ENCODE peak calls at places on chromosomes 12 and 14, in seven cellular contexts. One of them, this sample, is unnamed.

GRCh38 chr12:65823481-65824313 is 586 bp upstream of the HMGA2 start:
- DNase-seq in central memory CD4-positive, alpha-beta T cell: no peak
- DNase-seq in psoas muscle: peak; percentile 25
- DNase-seq in stimulated activated CD4-positive, alpha-beta T cell treated with anti-CD3 and anti-CD28 coated beads, Interleukin-15, amount 100 ng/mL, for 48 hours: no peak
- DNase-seq in astrocyte of the spinal cord: no peak
- DNase-seq in hepatocyte: peak; percentile 86
- DNase-seq in stimulated activated CD8-positive, alpha-beta memory T cell treated with anti-CD3 and anti-CD28 coated beads, Interleukin-2, amount 100 ng/mL, for 48 hours: no peak
- DNase-seq in this sample: peak; percentile 81

GRCh38 chr14:83309211-83309610 is 1775.6 kb upstream of the SEL1L start:
- DNase-seq in central memory CD4-positive, alpha-beta T cell: no peak
- DNase-seq in psoas muscle: no peak
- DNase-seq in stimulated activated CD4-positive, alpha-beta T cell treated with anti-CD3 and anti-CD28 coated beads, Interleukin-15, amount 100 ng/mL, for 48 hours: no peak
- DNase-seq in astrocyte of the spinal cord: no peak
- DNase-seq in hepatocyte: no peak
- DNase-seq in stimulated activated CD8-positive, alpha-beta memory T cell treated with anti-CD3 and anti-CD28 coated beads, Interleukin-2, amount 100 ng/mL, for 48 hours: no peak
- DNase-seq in this sample: no peak

GRCh38 chr14:95875831-95876768 is 532 bp upstream of the TUNAR start:
- DNase-seq in central memory CD4-positive, alpha-beta T cell: no peak
- DNase-seq in psoas muscle: no peak
- DNase-seq in stimulated activated CD4-positive, alpha-beta T cell treated with anti-CD3 and anti-CD28 coated beads, Interleukin-15, amount 100 ng/mL, for 48 hours: no peak
- DNase-seq in astrocyte of the spinal cord: no peak
- DNase-seq in hepatocyte: no peak
- DNase-seq in stimulated activated CD8-positive, alpha-beta memory T cell treated with anti-CD3 and anti-CD28 coated beads, Interleukin-2, amount 100 ng/mL, for 48 hours: no peak
- DNase-seq in this sample: peak; percentile 58

GRCh38 chr14:52738409-52738808 is 8.4 kb downstream of the STYX start:
- DNase-seq in central memory CD4-positive, alpha-beta T cell: no peak
- DNase-seq in psoas muscle: no peak
- DNase-seq in stimulated activated CD4-positive, alpha-beta T cell treated with anti-CD3 and anti-CD28 coated beads, Interleukin-15, amount 100 ng/mL, for 48 hours: no peak
- DNase-seq in astrocyte of the spinal cord: no peak
- DNase-seq in hepatocyte: no peak
- DNase-seq in stimulated activated CD8-positive, alpha-beta memory T cell treated with anti-CD3 and anti-CD28 coated beads, Interleukin-2, amount 100 ng/mL, for 48 hours: no peak
- DNase-seq in this sample: no peak

GRCh38 chr14:78157855-78158436 is 12.2 kb upstream of the NRXN3 start:
- DNase-seq in central memory CD4-positive, alpha-beta T cell: no peak
- DNase-seq in psoas muscle: no peak
- DNase-seq in stimulated activated CD4-positive, alpha-beta T cell treated with anti-CD3 and anti-CD28 coated beads, Interleukin-15, amount 100 ng/mL, for 48 hours: no peak
- DNase-seq in astrocyte of the spinal cord: peak; percentile 29
- DNase-seq in hepatocyte: peak; percentile 73
- DNase-seq in stimulated activated CD8-positive, alpha-beta memory T cell treated with anti-CD3 and anti-CD28 coated beads, Interleukin-2, amount 100 ng/mL, for 48 hours: no peak
- DNase-seq in this sample: peak; percentile 41

GRCh38 chr12:114916531-114916930 is 232.6 kb upstream of the TBX3 start:
- DNase-seq in central memory CD4-positive, alpha-beta T cell: no peak
- DNase-seq in psoas muscle: no peak
- DNase-seq in stimulated activated CD4-positive, alpha-beta T cell treated with anti-CD3 and anti-CD28 coated beads, Interleukin-15, amount 100 ng/mL, for 48 hours: no peak
- DNase-seq in astrocyte of the spinal cord: peak; percentile 68
- DNase-seq in hepatocyte: peak; percentile 30
- DNase-seq in stimulated activated CD8-positive, alpha-beta memory T cell treated with anti-CD3 and anti-CD28 coated beads, Interleukin-2, amount 100 ng/mL, for 48 hours: no peak
- DNase-seq in this sample: no peak

GRCh38 chr12:30719060-30719459 is 23.4 kb upstream of the IPO8 start:
- DNase-seq in central memory CD4-positive, alpha-beta T cell: no peak
- DNase-seq in psoas muscle: no peak
- DNase-seq in stimulated activated CD4-positive, alpha-beta T cell treated with anti-CD3 and anti-CD28 coated beads, Interleukin-15, amount 100 ng/mL, for 48 hours: no peak
- DNase-seq in astrocyte of the spinal cord: peak; percentile 85
- DNase-seq in hepatocyte: peak; percentile 5
- DNase-seq in stimulated activated CD8-positive, alpha-beta memory T cell treated with anti-CD3 and anti-CD28 coated beads, Interleukin-2, amount 100 ng/mL, for 48 hours: no peak
- DNase-seq in this sample: no peak

GRCh38 chr12:873954-874353 is 75.5 kb downstream of the RAD52 start:
- DNase-seq in central memory CD4-positive, alpha-beta T cell: no peak
- DNase-seq in psoas muscle: no peak
- DNase-seq in stimulated activated CD4-positive, alpha-beta T cell treated with anti-CD3 and anti-CD28 coated beads, Interleukin-15, amount 100 ng/mL, for 48 hours: no peak
- DNase-seq in astrocyte of the spinal cord: no peak
- DNase-seq in hepatocyte: no peak
- DNase-seq in stimulated activated CD8-positive, alpha-beta memory T cell treated with anti-CD3 and anti-CD28 coated beads, Interleukin-2, amount 100 ng/mL, for 48 hours: no peak
- DNase-seq in this sample: no peak

GRCh38 chr12:79658221-79658620 is 32.5 kb downstream of the PAWR start:
- DNase-seq in central memory CD4-positive, alpha-beta T cell: no peak
- DNase-seq in psoas muscle: no peak
- DNase-seq in stimulated activated CD4-positive, alpha-beta T cell treated with anti-CD3 and anti-CD28 coated beads, Interleukin-15, amount 100 ng/mL, for 48 hours: no peak
- DNase-seq in astrocyte of the spinal cord: no peak
- DNase-seq in hepatocyte: no peak
- DNase-seq in stimulated activated CD8-positive, alpha-beta memory T cell treated with anti-CD3 and anti-CD28 coated beads, Interleukin-2, amount 100 ng/mL, for 48 hours: no peak
- DNase-seq in this sample: no peak

GRCh38 chr12:64335886-64336466 is 54.6 kb downstream of the C12orf56 start:
- DNase-seq in central memory CD4-positive, alpha-beta T cell: no peak
- DNase-seq in psoas muscle: no peak
- DNase-seq in stimulated activated CD4-positive, alpha-beta T cell treated with anti-CD3 and anti-CD28 coated beads, Interleukin-15, amount 100 ng/mL, for 48 hours: no peak
- DNase-seq in astrocyte of the spinal cord: no peak
- DNase-seq in hepatocyte: no peak
- DNase-seq in stimulated activated CD8-positive, alpha-beta memory T cell treated with anti-CD3 and anti-CD28 coated beads, Interleukin-2, amount 100 ng/mL, for 48 hours: no peak
- DNase-seq in this sample: no peak

GRCh38 chr12:58731096-58731495 is 189.2 kb downstream of the LRIG3 start:
- DNase-seq in central memory CD4-positive, alpha-beta T cell: no peak
- DNase-seq in psoas muscle: no peak
- DNase-seq in stimulated activated CD4-positive, alpha-beta T cell treated with anti-CD3 and anti-CD28 coated beads, Interleukin-15, amount 100 ng/mL, for 48 hours: no peak
- DNase-seq in astrocyte of the spinal cord: no peak
- DNase-seq in hepatocyte: no peak
- DNase-seq in stimulated activated CD8-positive, alpha-beta memory T cell treated with anti-CD3 and anti-CD28 coated beads, Interleukin-2, amount 100 ng/mL, for 48 hours: no peak
- DNase-seq in this sample: no peak

GRCh38 chr14:67510836-67511235 is 22.3 kb upstream of the PLEKHH1 start:
- DNase-seq in central memory CD4-positive, alpha-beta T cell: no peak
- DNase-seq in psoas muscle: no peak
- DNase-seq in stimulated activated CD4-positive, alpha-beta T cell treated with anti-CD3 and anti-CD28 coated beads, Interleukin-15, amount 100 ng/mL, for 48 hours: no peak
- DNase-seq in astrocyte of the spinal cord: no peak
- DNase-seq in hepatocyte: no peak
- DNase-seq in stimulated activated CD8-positive, alpha-beta memory T cell treated with anti-CD3 and anti-CD28 coated beads, Interleukin-2, amount 100 ng/mL, for 48 hours: no peak
- DNase-seq in this sample: no peak

GRCh38 chr14:22996823-22997301 is 13.1 kb downstream of the C14orf93 start:
- DNase-seq in central memory CD4-positive, alpha-beta T cell: no peak
- DNase-seq in psoas muscle: no peak
- DNase-seq in stimulated activated CD4-positive, alpha-beta T cell treated with anti-CD3 and anti-CD28 coated beads, Interleukin-15, amount 100 ng/mL, for 48 hours: no peak
- DNase-seq in astrocyte of the spinal cord: no peak
- DNase-seq in hepatocyte: peak; percentile 29
- DNase-seq in stimulated activated CD8-positive, alpha-beta memory T cell treated with anti-CD3 and anti-CD28 coated beads, Interleukin-2, amount 100 ng/mL, for 48 hours: no peak
- DNase-seq in this sample: no peak

GRCh38 chr12:109512608-109513007 is 35.2 kb downstream of the UBE3B start:
- DNase-seq in central memory CD4-positive, alpha-beta T cell: no peak
- DNase-seq in psoas muscle: no peak
- DNase-seq in stimulated activated CD4-positive, alpha-beta T cell treated with anti-CD3 and anti-CD28 coated beads, Interleukin-15, amount 100 ng/mL, for 48 hours: no peak
- DNase-seq in astrocyte of the spinal cord: peak; percentile 31
- DNase-seq in hepatocyte: no peak
- DNase-seq in stimulated activated CD8-positive, alpha-beta memory T cell treated with anti-CD3 and anti-CD28 coated beads, Interleukin-2, amount 100 ng/mL, for 48 hours: no peak
- DNase-seq in this sample: no peak

GRCh38 chr14:24430143-24430681 is 458 bp downstream of the KHNYN start:
- DNase-seq in central memory CD4-positive, alpha-beta T cell: no peak
- DNase-seq in psoas muscle: peak; percentile 85
- DNase-seq in stimulated activated CD4-positive, alpha-beta T cell treated with anti-CD3 and anti-CD28 coated beads, Interleukin-15, amount 100 ng/mL, for 48 hours: peak; percentile 32
- DNase-seq in astrocyte of the spinal cord: peak; percentile 77
- DNase-seq in hepatocyte: peak; percentile 90
- DNase-seq in stimulated activated CD8-positive, alpha-beta memory T cell treated with anti-CD3 and anti-CD28 coated beads, Interleukin-2, amount 100 ng/mL, for 48 hours: peak; percentile 58
- DNase-seq in this sample: peak; percentile 70

GRCh38 chr14:101819251-101819990 is 57.9 kb downstream of the PPP2R5C start:
- DNase-seq in central memory CD4-positive, alpha-beta T cell: peak; percentile 91
- DNase-seq in psoas muscle: no peak
- DNase-seq in stimulated activated CD4-positive, alpha-beta T cell treated with anti-CD3 and anti-CD28 coated beads, Interleukin-15, amount 100 ng/mL, for 48 hours: peak; percentile 33
- DNase-seq in astrocyte of the spinal cord: no peak
- DNase-seq in hepatocyte: no peak
- DNase-seq in stimulated activated CD8-positive, alpha-beta memory T cell treated with anti-CD3 and anti-CD28 coated beads, Interleukin-2, amount 100 ng/mL, for 48 hours: peak; percentile 50
- DNase-seq in this sample: no peak

This sample was measured in retina.